ENCODE peak calls at places on chromosome 7, in eight cellular contexts. One of them, this sample, is unnamed.

GRCh38 chr7:4714767-4715384 is 32.8 kb downstream of the FOXK1 start:
- DNase-seq in heart right ventricle: no peak
- DNase-seq in transverse colon: no peak
- DNase-seq in adrenal gland: no peak
- DNase-seq in HCT116: no peak
- DNase-seq in CD8-positive, alpha-beta T cell: no peak
- DNase-seq in cardiac muscle cell: no peak
- DNase-seq in PC-9: no peak
- DNase-seq in this sample: no peak

GRCh38 chr7:607938-608337 is 88.3 kb upstream of the PDGFA start:
- DNase-seq in heart right ventricle: no peak
- DNase-seq in transverse colon: no peak
- DNase-seq in adrenal gland: no peak
- DNase-seq in HCT116: no peak
- DNase-seq in CD8-positive, alpha-beta T cell: peak; percentile 62
- DNase-seq in cardiac muscle cell: no peak
- DNase-seq in PC-9: no peak
- DNase-seq in this sample: no peak

GRCh38 chr7:29609162-29610030 is 45.8 kb downstream of the PRR15 start:
- DNase-seq in heart right ventricle: no peak
- DNase-seq in transverse colon: peak; percentile 65
- DNase-seq in adrenal gland: no peak
- DNase-seq in HCT116: peak; percentile 42
- DNase-seq in CD8-positive, alpha-beta T cell: no peak
- DNase-seq in cardiac muscle cell: peak; percentile 30
- DNase-seq in PC-9: peak; percentile 69
- DNase-seq in this sample: no peak

GRCh38 chr7:24574365-24574764 is 1.1 kb downstream of the PALS2 start:
- DNase-seq in heart right ventricle: no peak
- DNase-seq in transverse colon: no peak
- DNase-seq in adrenal gland: no peak
- DNase-seq in HCT116: no peak
- DNase-seq in CD8-positive, alpha-beta T cell: no peak
- DNase-seq in cardiac muscle cell: peak; percentile 47
- DNase-seq in PC-9: no peak
- DNase-seq in this sample: no peak

GRCh38 chr7:93551063-93551895 is 23.2 kb downstream of the CALCR start:
- DNase-seq in heart right ventricle: no peak
- DNase-seq in transverse colon: no peak
- DNase-seq in adrenal gland: no peak
- DNase-seq in HCT116: peak; percentile 49
- DNase-seq in CD8-positive, alpha-beta T cell: no peak
- DNase-seq in cardiac muscle cell: peak; percentile 67
- DNase-seq in PC-9: peak; percentile 6
- DNase-seq in this sample: no peak

GRCh38 chr7:140330128-140330527 is 68.2 kb downstream of the SLC37A3 start:
- DNase-seq in heart right ventricle: no peak
- DNase-seq in transverse colon: no peak
- DNase-seq in adrenal gland: no peak
- DNase-seq in HCT116: no peak
- DNase-seq in CD8-positive, alpha-beta T cell: no peak
- DNase-seq in cardiac muscle cell: no peak
- DNase-seq in PC-9: no peak
- DNase-seq in this sample: no peak

GRCh38 chr7:157278791-157279678 is 57.8 kb upstream of the DNAJB6 start:
- DNase-seq in heart right ventricle: peak; percentile 83
- DNase-seq in transverse colon: peak; percentile 80
- DNase-seq in adrenal gland: no peak
- DNase-seq in HCT116: no peak
- DNase-seq in CD8-positive, alpha-beta T cell: no peak
- DNase-seq in cardiac muscle cell: no peak
- DNase-seq in PC-9: peak; percentile 63
- DNase-seq in this sample: peak; percentile 71

GRCh38 chr7:6375346-6376101 is 72.2 kb downstream of the DAGLB start:
- DNase-seq in heart right ventricle: no peak
- DNase-seq in transverse colon: no peak
- DNase-seq in adrenal gland: no peak
- DNase-seq in HCT116: no peak
- DNase-seq in CD8-positive, alpha-beta T cell: peak; percentile 15
- DNase-seq in cardiac muscle cell: no peak
- DNase-seq in PC-9: no peak
- DNase-seq in this sample: no peak

GRCh38 chr7:116330961-116331360 is 120.6 kb downstream of the TES start:
- DNase-seq in heart right ventricle: no peak
- DNase-seq in transverse colon: no peak
- DNase-seq in adrenal gland: no peak
- DNase-seq in HCT116: no peak
- DNase-seq in CD8-positive, alpha-beta T cell: no peak
- DNase-seq in cardiac muscle cell: no peak
- DNase-seq in PC-9: no peak
- DNase-seq in this sample: no peak

GRCh38 chr7:50621206-50621605 is 56.0 kb upstream of the DDC start:
- DNase-seq in heart right ventricle: no peak
- DNase-seq in transverse colon: no peak
- DNase-seq in adrenal gland: no peak
- DNase-seq in HCT116: no peak
- DNase-seq in CD8-positive, alpha-beta T cell: no peak
- DNase-seq in cardiac muscle cell: no peak
- DNase-seq in PC-9: no peak
- DNase-seq in this sample: no peak

GRCh38 chr7:129875745-129876411 is 76.9 kb downstream of the UBE2H start:
- DNase-seq in heart right ventricle: no peak
- DNase-seq in transverse colon: no peak
- DNase-seq in adrenal gland: no peak
- DNase-seq in HCT116: no peak
- DNase-seq in CD8-positive, alpha-beta T cell: no peak
- DNase-seq in cardiac muscle cell: no peak
- DNase-seq in PC-9: peak; percentile 19
- DNase-seq in this sample: no peak

GRCh38 chr7:99943641-99944507 is 14.5 kb upstream of the GJC3 start:
- DNase-seq in heart right ventricle: no peak
- DNase-seq in transverse colon: no peak
- DNase-seq in adrenal gland: no peak
- DNase-seq in HCT116: no peak
- DNase-seq in CD8-positive, alpha-beta T cell: no peak
- DNase-seq in cardiac muscle cell: no peak
- DNase-seq in PC-9: no peak
- DNase-seq in this sample: no peak

GRCh38 chr7:136114966-136115762 is 138.0 kb upstream of the MTPN start:
- DNase-seq in heart right ventricle: peak; percentile 28
- DNase-seq in transverse colon: peak; percentile 28
- DNase-seq in adrenal gland: peak; percentile 42
- DNase-seq in HCT116: peak; percentile 13
- DNase-seq in CD8-positive, alpha-beta T cell: peak; percentile 16
- DNase-seq in cardiac muscle cell: peak; percentile 55
- DNase-seq in PC-9: peak; percentile 11
- DNase-seq in this sample: no peak
- TF ChIP-seq CTCF in heart right ventricle: peak; percentile 77
- TF ChIP-seq CTCF in transverse colon: peak; percentile 41
- TF ChIP-seq CTCF in adrenal gland: peak; percentile 70
- TF ChIP-seq CTCF in HCT116: peak; percentile 68
- TF ChIP-seq CTCF in CD8-positive, alpha-beta T cell: peak; percentile 41
- TF ChIP-seq CTCF in cardiac muscle cell: peak; percentile 68
- TF ChIP-seq CTCF in PC-9: peak; percentile 72
- TF ChIP-seq CTCF in this sample: peak; percentile 57

DNA sequence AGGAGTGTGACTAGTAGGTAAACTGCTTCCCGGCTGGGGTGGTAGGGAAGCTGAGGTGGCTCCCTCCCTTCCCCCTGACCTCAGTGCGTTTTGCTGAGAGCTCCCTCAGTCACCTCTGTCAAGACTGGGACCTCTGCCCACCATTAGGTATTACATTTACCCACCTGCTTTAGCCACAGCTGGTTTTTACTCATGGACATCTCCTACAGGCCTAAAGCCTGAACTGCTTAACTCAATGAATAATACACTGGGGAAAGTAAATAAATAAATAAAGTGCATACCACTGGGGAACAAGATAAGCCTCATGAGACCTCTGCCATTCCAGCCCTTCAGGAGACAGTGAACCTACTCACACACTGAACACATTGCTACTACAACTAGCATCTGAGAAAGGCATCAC is 38.9 kb upstream of the CDK13 start:
- DNase-seq in heart right ventricle: no peak
- DNase-seq in transverse colon: no peak
- DNase-seq in adrenal gland: no peak
- DNase-seq in HCT116: no peak
- DNase-seq in CD8-positive, alpha-beta T cell: no peak
- DNase-seq in cardiac muscle cell: no peak
- DNase-seq in PC-9: no peak
- DNase-seq in this sample: no peak
- H3K4me1 ChIP-seq in heart right ventricle: no peaks in the 10 kb centered on the region
- H3K4me1 ChIP-seq in transverse colon: no peaks in the 10 kb centered on the region
- H3K4me1 ChIP-seq in adrenal gland: peaks cover 3% of the 10 kb centered on the region
- H3K4me1 ChIP-seq in HCT116: no peaks in the 10 kb centered on the region
- H3K4me1 ChIP-seq in CD8-positive, alpha-beta T cell: no peaks in the 10 kb centered on the region
- H3K4me1 ChIP-seq in cardiac muscle cell: no peaks in the 10 kb centered on the region
- H3K4me1 ChIP-seq in PC-9: no peaks in the 10 kb centered on the region
- H3K4me1 ChIP-seq in this sample: no peaks in the 10 kb centered on the region

DNA sequence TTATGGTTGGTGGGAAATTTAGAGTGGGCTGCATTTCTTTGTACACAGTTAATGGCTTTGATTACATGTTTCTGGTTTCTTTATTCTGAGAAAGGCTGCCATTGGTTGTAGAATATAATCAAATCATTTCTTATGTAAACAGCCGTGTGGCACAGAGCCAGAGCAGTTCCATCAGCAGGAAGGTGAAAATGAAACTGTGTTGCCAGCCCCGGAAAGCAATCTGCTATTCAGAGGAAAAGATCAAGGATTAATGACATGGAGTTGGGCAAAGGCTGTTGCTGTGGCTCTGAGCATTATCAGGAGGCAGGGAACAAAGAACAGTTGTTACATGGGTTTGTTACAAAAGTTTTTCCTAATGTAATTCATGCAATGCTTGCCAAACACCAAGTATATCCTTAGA is 74.2 kb upstream of the ZNF716 start:
- DNase-seq in heart right ventricle: no peak
- DNase-seq in transverse colon: no peak
- DNase-seq in adrenal gland: peak; percentile 78
- DNase-seq in HCT116: no peak
- DNase-seq in CD8-positive, alpha-beta T cell: no peak
- DNase-seq in cardiac muscle cell: no peak
- DNase-seq in PC-9: no peak
- DNase-seq in this sample: no peak
- H3K27ac ChIP-seq in heart right ventricle: no peak overlapping the region
- H3K27ac ChIP-seq in transverse colon: no peak overlapping the region
- H3K27ac ChIP-seq in adrenal gland: peak overlapping the region; percentile 15
- H3K27ac ChIP-seq in HCT116: no peak overlapping the region
- H3K27ac ChIP-seq in CD8-positive, alpha-beta T cell: no peak overlapping the region
- H3K27ac ChIP-seq in cardiac muscle cell: no peak overlapping the region
- H3K27ac ChIP-seq in PC-9: no peak overlapping the region
- H3K27ac ChIP-seq in this sample: no peak overlapping the region

DNA sequence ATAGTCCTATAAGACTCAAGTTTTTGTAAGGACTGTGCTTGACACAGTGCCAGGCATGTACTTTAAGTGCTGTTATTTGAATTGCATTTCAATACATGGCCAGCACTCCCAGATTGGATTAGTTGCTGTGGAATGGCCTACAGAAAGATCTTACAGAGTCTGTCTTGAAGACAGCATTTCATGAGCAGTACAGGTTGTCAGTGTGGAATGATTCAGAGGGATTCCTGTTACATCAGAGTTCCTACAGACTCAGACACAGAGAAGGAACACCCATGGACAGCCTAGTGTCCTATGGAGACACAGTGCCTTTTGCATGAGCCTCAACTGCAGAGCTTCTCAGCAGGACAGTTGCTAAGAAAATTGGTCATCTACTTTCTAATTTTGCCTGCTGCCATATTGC is 238.1 kb upstream of the BMPER start:
- DNase-seq in heart right ventricle: no peak
- DNase-seq in transverse colon: no peak
- DNase-seq in adrenal gland: no peak
- DNase-seq in HCT116: no peak
- DNase-seq in CD8-positive, alpha-beta T cell: no peak
- DNase-seq in cardiac muscle cell: no peak
- DNase-seq in PC-9: no peak
- DNase-seq in this sample: no peak
- TF ChIP-seq CTCF in heart right ventricle: no peak
- TF ChIP-seq CTCF in transverse colon: no peak
- TF ChIP-seq CTCF in adrenal gland: no peak
- TF ChIP-seq CTCF in HCT116: no peak
- TF ChIP-seq CTCF in CD8-positive, alpha-beta T cell: no peak
- TF ChIP-seq CTCF in cardiac muscle cell: no peak
- TF ChIP-seq CTCF in PC-9: no peak
- TF ChIP-seq CTCF in this sample: no peak

DNA sequence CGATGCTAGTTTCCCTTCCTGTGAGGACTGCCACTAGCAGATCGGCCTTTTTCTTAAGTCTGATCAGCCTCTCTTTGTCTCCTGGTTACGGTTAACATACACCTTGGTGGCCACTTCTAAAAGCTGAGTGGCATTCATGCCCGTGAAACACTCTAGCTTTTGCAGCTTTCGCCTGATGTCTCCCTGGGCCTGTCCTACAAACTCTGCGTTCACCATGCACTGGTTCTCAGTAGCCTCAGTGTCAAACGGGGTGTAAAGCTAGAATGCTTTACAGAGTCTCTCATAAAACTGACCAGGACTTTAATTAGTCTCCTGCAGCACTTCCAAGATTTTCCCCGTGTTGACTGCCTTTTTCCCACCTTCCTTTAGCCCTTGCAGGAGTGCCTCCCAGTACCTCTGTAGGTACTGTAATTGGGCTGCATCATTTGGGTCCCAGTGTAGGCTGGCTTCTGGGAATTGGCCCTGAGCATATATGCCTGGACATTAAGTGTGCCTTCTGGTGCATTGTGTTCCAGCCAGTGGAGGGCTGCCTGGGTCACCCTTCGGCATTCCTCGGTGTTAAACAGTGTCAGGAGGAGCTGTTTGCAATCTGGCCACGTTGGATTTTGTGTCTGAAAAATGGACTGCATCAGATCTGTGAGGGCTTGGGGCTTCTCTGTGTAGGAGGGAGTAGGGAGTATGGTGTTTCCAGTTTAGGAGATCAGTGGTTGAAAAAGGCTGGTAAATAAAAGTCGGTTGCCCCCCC is 6.5 kb upstream of the ZNF117 start:
- DNase-seq in heart right ventricle: no peak
- DNase-seq in transverse colon: no peak
- DNase-seq in adrenal gland: no peak
- DNase-seq in HCT116: no peak
- DNase-seq in CD8-positive, alpha-beta T cell: no peak
- DNase-seq in cardiac muscle cell: no peak
- DNase-seq in PC-9: no peak
- DNase-seq in this sample: no peak
- H3K4me1 ChIP-seq in heart right ventricle: no peaks in the 10 kb centered on the region
- H3K4me1 ChIP-seq in transverse colon: no peaks in the 10 kb centered on the region
- H3K4me1 ChIP-seq in adrenal gland: peaks cover 31% of the 10 kb centered on the region
- H3K4me1 ChIP-seq in HCT116: peaks cover 4% of the 10 kb centered on the region
- H3K4me1 ChIP-seq in CD8-positive, alpha-beta T cell: no peaks in the 10 kb centered on the region
- H3K4me1 ChIP-seq in cardiac muscle cell: no peaks in the 10 kb centered on the region
- H3K4me1 ChIP-seq in PC-9: peaks cover 23% of the 10 kb centered on the region
- H3K4me1 ChIP-seq in this sample: peaks cover 41% of the 10 kb centered on the region

GRCh38 chr7:2812119-2812487 is 32.0 kb downstream of the GNA12 start:
- DNase-seq in heart right ventricle: no peak
- DNase-seq in transverse colon: no peak
- DNase-seq in adrenal gland: no peak
- DNase-seq in HCT116: no peak
- DNase-seq in CD8-positive, alpha-beta T cell: no peak
- DNase-seq in cardiac muscle cell: no peak
- DNase-seq in PC-9: no peak
- DNase-seq in this sample: no peak
- H3K27ac ChIP-seq in heart right ventricle: peak overlapping the region; percentile 78
- H3K27ac ChIP-seq in transverse colon: peak overlapping the region; percentile 52
- H3K27ac ChIP-seq in adrenal gland: no peak overlapping the region
- H3K27ac ChIP-seq in HCT116: no peak overlapping the region
- H3K27ac ChIP-seq in CD8-positive, alpha-beta T cell: no peak overlapping the region
- H3K27ac ChIP-seq in cardiac muscle cell: no peak overlapping the region
- H3K27ac ChIP-seq in PC-9: peak overlapping the region; percentile 54
- H3K27ac ChIP-seq in this sample: peak overlapping the region; percentile 33